ENCODE peak calls at places on chromosomes 11 and 22, in ten cellular contexts. One of them, this sample, is unnamed. For H3K9me3, the result is how much of the 10 kb centered on the place peaks cover.

GRCh38 chr11:73478737-73479347 is 102.6 kb downstream of the RELT start:
- DNase-seq in IMR-90: peak
- DNase-seq in right lobe of liver: no peak
- DNase-seq in uterus: no peak
- DNase-seq in Peyer's patch: no peak
- DNase-seq in heart left ventricle: no peak
- DNase-seq in transverse colon: no peak
- DNase-seq in endothelial cell of umbilical vein: peak
- DNase-seq in breast epithelium: no peak
- DNase-seq in body of pancreas: no peak
- DNase-seq in this sample: no peak

GRCh38 chr11:4531666-4532065 is 13.3 kb upstream of the OR52M1 start:
- DNase-seq in IMR-90: no peak
- DNase-seq in right lobe of liver: no peak
- DNase-seq in uterus: no peak
- DNase-seq in Peyer's patch: no peak
- DNase-seq in heart left ventricle: no peak
- DNase-seq in transverse colon: no peak
- DNase-seq in endothelial cell of umbilical vein: no peak
- DNase-seq in breast epithelium: no peak
- DNase-seq in body of pancreas: no peak
- DNase-seq in this sample: no peak

GRCh38 chr11:74846770-74847169 is 98.1 kb downstream of the RNF169 start:
- DNase-seq in IMR-90: no peak
- DNase-seq in right lobe of liver: no peak
- DNase-seq in uterus: no peak
- DNase-seq in Peyer's patch: no peak
- DNase-seq in heart left ventricle: no peak
- DNase-seq in transverse colon: no peak
- DNase-seq in endothelial cell of umbilical vein: peak
- DNase-seq in breast epithelium: no peak
- DNase-seq in body of pancreas: no peak
- DNase-seq in this sample: no peak

GRCh38 chr22:41683052-41683451 is 5.6 kb downstream of the SNU13 start:
- DNase-seq in IMR-90: no peak
- DNase-seq in right lobe of liver: no peak
- DNase-seq in uterus: no peak
- DNase-seq in Peyer's patch: no peak
- DNase-seq in heart left ventricle: no peak
- DNase-seq in transverse colon: no peak
- DNase-seq in endothelial cell of umbilical vein: no peak
- DNase-seq in breast epithelium: peak
- DNase-seq in body of pancreas: no peak
- DNase-seq in this sample: no peak

GRCh38 chr11:67197606-67198005 is 68.7 kb upstream of the GRK2 start:
- DNase-seq in IMR-90: no peak
- DNase-seq in right lobe of liver: no peak
- DNase-seq in uterus: no peak
- DNase-seq in Peyer's patch: no peak
- DNase-seq in heart left ventricle: no peak
- DNase-seq in transverse colon: no peak
- DNase-seq in endothelial cell of umbilical vein: no peak
- DNase-seq in breast epithelium: no peak
- DNase-seq in body of pancreas: no peak
- DNase-seq in this sample: no peak

GRCh38 chr22:24175160-24175808 is 6.0 kb upstream of the SUSD2 start:
- DNase-seq in IMR-90: peak
- DNase-seq in right lobe of liver: peak
- DNase-seq in uterus: peak
- DNase-seq in Peyer's patch: peak
- DNase-seq in heart left ventricle: peak
- DNase-seq in transverse colon: peak
- DNase-seq in endothelial cell of umbilical vein: peak
- DNase-seq in breast epithelium: peak
- DNase-seq in body of pancreas: peak
- DNase-seq in this sample: no peak

GRCh38 chr11:102730036-102730815 is 5.5 kb upstream of the MMP8 start:
- DNase-seq in IMR-90: peak
- DNase-seq in right lobe of liver: no peak
- DNase-seq in uterus: no peak
- DNase-seq in Peyer's patch: no peak
- DNase-seq in heart left ventricle: no peak
- DNase-seq in transverse colon: no peak
- DNase-seq in endothelial cell of umbilical vein: peak
- DNase-seq in breast epithelium: no peak
- DNase-seq in body of pancreas: no peak
- DNase-seq in this sample: no peak

GRCh38 chr22:24822471-24822870 is 16.5 kb downstream of the SGSM1 start:
- DNase-seq in IMR-90: no peak
- DNase-seq in right lobe of liver: no peak
- DNase-seq in uterus: no peak
- DNase-seq in Peyer's patch: no peak
- DNase-seq in heart left ventricle: no peak
- DNase-seq in transverse colon: no peak
- DNase-seq in endothelial cell of umbilical vein: no peak
- DNase-seq in breast epithelium: no peak
- DNase-seq in body of pancreas: peak
- DNase-seq in this sample: no peak

GRCh38 chr22:20429254-20430100 is 8.1 kb downstream of the SCARF2 start:
- DNase-seq in IMR-90: no peak
- DNase-seq in right lobe of liver: peak
- DNase-seq in uterus: no peak
- DNase-seq in Peyer's patch: peak
- DNase-seq in heart left ventricle: peak
- DNase-seq in transverse colon: peak
- DNase-seq in endothelial cell of umbilical vein: no peak
- DNase-seq in breast epithelium: no peak
- DNase-seq in body of pancreas: peak
- DNase-seq in this sample: no peak

GRCh38 chr11:57542582-57542981 is 5.2 kb downstream of the SMTNL1 start:
- DNase-seq in IMR-90: no peak
- DNase-seq in right lobe of liver: no peak
- DNase-seq in uterus: no peak
- DNase-seq in Peyer's patch: no peak
- DNase-seq in heart left ventricle: no peak
- DNase-seq in transverse colon: no peak
- DNase-seq in endothelial cell of umbilical vein: no peak
- DNase-seq in breast epithelium: no peak
- DNase-seq in body of pancreas: no peak
- DNase-seq in this sample: no peak

DNA sequence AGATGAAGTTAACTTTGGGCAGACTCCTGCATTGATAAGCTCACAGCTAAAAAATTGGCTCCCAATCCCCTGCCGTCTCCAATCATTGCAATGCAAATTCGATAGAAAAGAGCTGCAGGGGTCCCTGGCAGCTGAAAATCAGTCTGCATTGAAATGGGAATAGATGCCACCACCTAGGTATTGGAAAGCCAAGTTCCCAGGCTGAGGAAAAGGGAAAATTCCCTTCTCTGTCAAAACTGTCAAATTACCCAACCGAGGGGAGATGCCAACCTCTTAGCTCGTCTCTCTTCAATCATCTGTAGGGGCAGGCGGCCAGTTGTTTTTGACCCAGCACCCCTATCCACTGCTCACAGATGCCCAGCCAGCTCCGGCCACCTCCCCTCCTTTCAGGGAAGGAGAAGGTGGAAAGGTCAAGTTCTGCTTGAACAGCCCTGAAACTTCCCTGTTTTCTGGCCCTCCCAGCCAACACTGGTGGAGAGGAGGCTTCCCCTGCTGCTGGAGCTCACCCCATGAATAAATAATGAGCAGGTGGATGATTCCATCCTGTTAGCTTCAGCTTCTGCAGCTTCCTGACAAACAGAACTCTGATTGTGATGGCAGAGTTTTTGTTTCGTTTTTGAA is 916.3 kb downstream of the TBC1D22A start:
- DNase-seq in IMR-90: no peak
- DNase-seq in right lobe of liver: no peak
- DNase-seq in uterus: no peak
- DNase-seq in Peyer's patch: no peak
- DNase-seq in heart left ventricle: no peak
- DNase-seq in transverse colon: no peak
- DNase-seq in endothelial cell of umbilical vein: no peak
- DNase-seq in breast epithelium: no peak
- DNase-seq in body of pancreas: no peak
- DNase-seq in this sample: no peak
- H3K9me3 ChIP-seq in IMR-90: under half
- H3K9me3 ChIP-seq in right lobe of liver: under half
- H3K9me3 ChIP-seq in uterus: under half
- H3K9me3 ChIP-seq in Peyer's patch: under half
- H3K9me3 ChIP-seq in heart left ventricle: under half
- H3K9me3 ChIP-seq in transverse colon: under half
- H3K9me3 ChIP-seq in endothelial cell of umbilical vein: under half
- H3K9me3 ChIP-seq in breast epithelium: under half
- H3K9me3 ChIP-seq in body of pancreas: under half
- H3K9me3 ChIP-seq in this sample: under half

GRCh38 chr11:60952742-60953170 is 780 bp upstream of the SLC15A3 start:
- DNase-seq in IMR-90: no peak
- DNase-seq in right lobe of liver: no peak
- DNase-seq in uterus: no peak
- DNase-seq in Peyer's patch: no peak
- DNase-seq in heart left ventricle: no peak
- DNase-seq in transverse colon: no peak
- DNase-seq in endothelial cell of umbilical vein: no peak
- DNase-seq in breast epithelium: no peak
- DNase-seq in body of pancreas: no peak
- DNase-seq in this sample: no peak

GRCh38 chr11:60951611-60951908 is 416 bp downstream of the SLC15A3 start:
- DNase-seq in IMR-90: no peak
- DNase-seq in right lobe of liver: no peak
- DNase-seq in uterus: peak
- DNase-seq in Peyer's patch: no peak
- DNase-seq in heart left ventricle: no peak
- DNase-seq in transverse colon: no peak
- DNase-seq in endothelial cell of umbilical vein: no peak
- DNase-seq in breast epithelium: no peak
- DNase-seq in body of pancreas: no peak
- DNase-seq in this sample: no peak

GRCh38 chr11:60953781-60954180 is 1.8 kb upstream of the SLC15A3 start:
- DNase-seq in IMR-90: peak
- DNase-seq in right lobe of liver: no peak
- DNase-seq in uterus: no peak
- DNase-seq in Peyer's patch: no peak
- DNase-seq in heart left ventricle: no peak
- DNase-seq in transverse colon: no peak
- DNase-seq in endothelial cell of umbilical vein: peak
- DNase-seq in breast epithelium: no peak
- DNase-seq in body of pancreas: peak
- DNase-seq in this sample: no peak

GRCh38 chr11:60950933-60951610 is 904 bp downstream of the SLC15A3 start:
- DNase-seq in IMR-90: no peak
- DNase-seq in right lobe of liver: peak
- DNase-seq in uterus: peak
- DNase-seq in Peyer's patch: no peak
- DNase-seq in heart left ventricle: no peak
- DNase-seq in transverse colon: no peak
- DNase-seq in endothelial cell of umbilical vein: no peak
- DNase-seq in breast epithelium: no peak
- DNase-seq in body of pancreas: no peak
- DNase-seq in this sample: no peak

DNA sequence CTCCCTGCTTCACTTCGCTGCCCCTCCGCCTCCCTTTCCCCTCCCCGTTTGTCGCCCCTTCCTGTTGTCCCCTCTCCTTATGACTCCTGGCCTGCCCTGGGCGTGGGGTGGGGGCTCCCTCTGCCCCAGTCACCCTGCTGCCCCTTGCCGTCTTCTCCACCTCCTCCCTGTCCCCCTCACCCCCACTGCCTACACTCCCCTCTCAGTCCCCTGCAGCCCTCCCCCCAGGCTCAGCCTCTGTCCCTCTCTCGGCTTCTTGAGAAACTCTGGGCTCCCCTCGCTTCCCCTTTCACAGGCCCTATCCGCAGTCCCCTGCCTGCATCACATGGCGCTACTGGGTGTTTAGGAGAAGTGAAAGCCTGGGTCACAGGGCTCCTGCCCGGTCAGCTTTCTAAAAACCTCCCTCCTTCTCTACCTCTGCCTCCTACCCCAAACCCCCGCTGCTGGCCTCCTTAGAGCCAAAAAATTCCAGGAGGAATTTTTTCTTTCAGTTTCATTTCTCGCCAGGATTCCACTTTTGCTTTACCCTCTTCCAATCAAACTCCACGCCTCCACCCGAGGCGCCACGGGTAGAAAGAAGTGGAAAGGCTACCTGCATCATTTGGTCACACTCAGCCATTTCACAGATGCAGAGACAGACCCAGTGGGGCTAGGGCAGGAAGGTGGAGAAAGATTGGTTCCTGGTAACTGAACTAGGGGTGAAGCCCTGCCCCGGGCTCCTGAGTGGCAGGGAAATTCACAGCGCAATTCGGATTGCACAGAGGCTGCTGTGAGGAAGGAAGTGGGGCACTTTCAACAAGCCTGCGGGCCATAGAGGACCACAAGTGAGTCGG is at the start of gene SLC15A3:
- DNase-seq in IMR-90: peak
- DNase-seq in right lobe of liver: peak
- DNase-seq in uterus: peak
- DNase-seq in Peyer's patch: peak
- DNase-seq in heart left ventricle: peak
- DNase-seq in transverse colon: peak
- DNase-seq in endothelial cell of umbilical vein: peak
- DNase-seq in breast epithelium: no peak
- DNase-seq in body of pancreas: peak
- DNase-seq in this sample: peak
- TF ChIP-seq POLR2A in IMR-90: no peak
- TF ChIP-seq POLR2A in right lobe of liver: peak
- TF ChIP-seq POLR2A in uterus: no peak
- TF ChIP-seq POLR2A in Peyer's patch: no peak
- TF ChIP-seq POLR2A in heart left ventricle: no peak
- TF ChIP-seq POLR2A in transverse colon: peak
- TF ChIP-seq POLR2A in endothelial cell of umbilical vein: no peak
- TF ChIP-seq POLR2A in breast epithelium: no peak
- TF ChIP-seq POLR2A in body of pancreas: no peak
- TF ChIP-seq POLR2A in this sample: peak

DNA sequence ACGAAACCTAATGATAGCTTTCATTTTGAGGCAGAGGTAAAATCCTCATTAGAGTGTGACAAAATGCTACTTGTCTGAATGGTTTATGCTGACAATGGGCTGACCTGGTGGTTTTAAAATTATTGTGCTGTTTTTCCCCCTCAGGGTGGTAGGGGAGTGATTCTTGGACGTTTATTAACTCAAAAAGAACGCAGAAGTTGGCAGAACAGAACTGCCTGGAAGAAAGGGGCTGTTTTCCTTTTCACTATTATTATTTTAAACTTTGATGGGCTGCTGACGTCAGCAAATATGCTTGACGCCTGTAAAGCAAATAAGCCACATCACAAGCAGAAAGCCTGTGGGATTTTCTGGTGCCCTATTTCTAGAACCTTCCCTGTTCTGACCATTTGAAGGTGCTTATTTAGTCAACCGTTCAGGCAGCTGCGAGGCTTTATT is 4.0 kb downstream of the RASSF10 start:
- DNase-seq in IMR-90: no peak
- DNase-seq in right lobe of liver: no peak
- DNase-seq in uterus: no peak
- DNase-seq in Peyer's patch: no peak
- DNase-seq in heart left ventricle: no peak
- DNase-seq in transverse colon: no peak
- DNase-seq in endothelial cell of umbilical vein: no peak
- DNase-seq in breast epithelium: no peak
- DNase-seq in body of pancreas: no peak
- DNase-seq in this sample: no peak
- H3K4me3 ChIP-seq in IMR-90: no peak
- H3K4me3 ChIP-seq in right lobe of liver: no peak
- H3K4me3 ChIP-seq in uterus: no peak
- H3K4me3 ChIP-seq in Peyer's patch: no peak
- H3K4me3 ChIP-seq in heart left ventricle: no peak
- H3K4me3 ChIP-seq in transverse colon: no peak
- H3K4me3 ChIP-seq in endothelial cell of umbilical vein: no peak
- H3K4me3 ChIP-seq in breast epithelium: no peak
- H3K4me3 ChIP-seq in body of pancreas: no peak
- H3K4me3 ChIP-seq in this sample: no peak

GRCh38 chr11:26878959-26879581 is 114.8 kb upstream of the FIBIN start:
- DNase-seq in IMR-90: no peak
- DNase-seq in right lobe of liver: no peak
- DNase-seq in uterus: no peak
- DNase-seq in Peyer's patch: no peak
- DNase-seq in heart left ventricle: no peak
- DNase-seq in transverse colon: no peak
- DNase-seq in endothelial cell of umbilical vein: no peak
- DNase-seq in breast epithelium: no peak
- DNase-seq in body of pancreas: no peak
- DNase-seq in this sample: no peak
- H3K9me3 ChIP-seq in IMR-90: under half
- H3K9me3 ChIP-seq in right lobe of liver: under half
- H3K9me3 ChIP-seq in uterus: under half
- H3K9me3 ChIP-seq in Peyer's patch: under half
- H3K9me3 ChIP-seq in heart left ventricle: under half
- H3K9me3 ChIP-seq in transverse colon: under half
- H3K9me3 ChIP-seq in endothelial cell of umbilical vein: under half
- H3K9me3 ChIP-seq in breast epithelium: under half
- H3K9me3 ChIP-seq in body of pancreas: under half
- H3K9me3 ChIP-seq in this sample: under half

This sample was measured in esophagus squamous epithelium.